ENCODE peak calls at places on chromosomes 7 and 10, in five cellular contexts. X is stimulated activated CD4-positive, alpha-beta T cell treated with anti-CD3 and anti-CD28 coated beads, Interleukin-15, amount 100 ng/mL, for 1 hour; H is mesothelial cell of epicardium; U is epithelial cell of prostate; F is SK-N-DZ. J is an unnamed sample.
A peak's percentile ranks its signal among the peaks of the same experiment; 100 is the strongest.

GRCh38 chr7:94834359-94834758 is 73.0 kb upstream of the PPP1R9A start:
- DNase-seq in H (no peak), F (no peak), X (no peak), U (no peak), J (no peak)

GRCh38 chr7:130894146-130895005 is 160.4 kb upstream of the KLF14 start:
- DNase-seq in U (no peak), H (no peak), X (no peak), F (no peak), J (no peak)

GRCh38 chr10:79241990-79242619 is 105.2 kb upstream of the PPIF start:
- DNase-seq in X (peak; percentile 31), F (peak; percentile 64), H (no peak), U (no peak), J (no peak)

GRCh38 chr7:141609566-141609965 is 58.4 kb downstream of the AGK start:
- DNase-seq in H (no peak), F (no peak), U (no peak), X (no peak), J (no peak)

GRCh38 chr10:112951349-112952281 is 1.6 kb downstream of the TCF7L2 start:
- DNase-seq in F (peak; percentile 76), U (no peak), X (no peak), H (peak; percentile 75), J (no peak)

GRCh38 chr10:43075612-43076003 is 1.3 kb upstream of the RET start:
- DNase-seq in H (no peak), F (peak; percentile 62), X (no peak), U (no peak), J (no peak)

GRCh38 chr10:125095776-125096175 is 64.6 kb downstream of the CTBP2 start:
- DNase-seq in H (no peak), X (no peak), U (no peak), F (no peak), J (no peak)

GRCh38 chr10:75234683-75235374 is 928 bp downstream of the COMTD1 start:
- DNase-seq in X (no peak), F (peak; percentile 49), U (no peak), H (peak; percentile 48), J (no peak)

GRCh38 chr10:120979435-120980315 is 128.5 kb downstream of the WDR11 start:
- DNase-seq in X (no peak), U (no peak), H (peak; percentile 75), F (peak; percentile 52), J (no peak)

GRCh38 chr7:636396-636795 is 90.1 kb upstream of the DNAAF5 start:
- DNase-seq in H (no peak), X (no peak), U (no peak), F (no peak), J (no peak)

GRCh38 chr7:128137096-128137655 is 103.9 kb upstream of the LEP start:
- DNase-seq in F (no peak), H (no peak), U (no peak), X (no peak), J (no peak)

GRCh38 chr10:24894728-24895127 is 57.7 kb downstream of the PRTFDC1 start:
- DNase-seq in U (no peak), H (no peak), X (no peak), F (no peak), J (no peak)

GRCh38 chr7:74256446-74257408 is 2.5 kb upstream of the RFC2 start:
- DNase-seq in H (no peak), U (no peak), X (no peak), F (no peak), J (peak; percentile 93)

GRCh38 chr10:66627156-66627555 is 298.7 kb upstream of the LRRTM3 start:
- DNase-seq in F (peak; percentile 8), H (no peak), X (no peak), U (no peak), J (no peak)

GRCh38 chr10:17353568-17353967 is 100.8 kb downstream of the ST8SIA6 start:
- DNase-seq in H (no peak), X (no peak), U (peak; percentile 57), F (no peak), J (no peak)

GRCh38 chr7:27961255-27961654 is 219.3 kb downstream of the JAZF1 start:
- DNase-seq in H (no peak), X (no peak), U (peak; percentile 0), F (no peak), J (no peak)

GRCh38 chr7:151591866-151592265 is 72.2 kb upstream of the RHEB start:
- DNase-seq in X (no peak), H (no peak), U (no peak), F (no peak), J (no peak)

J was measured in GM04503.